ENCODE peak calls at places on chromosomes 4 and X, in five cellular contexts. J is lower leg skin; Z is activated CD4-positive, alpha-beta T cell treated with anti-CD3 and anti-CD28 coated beads, Interleukin-2, amount 10 ng/mL, durations not matched to agents 7 days and 5 days; W is AG10803; K is fibroblast of gingiva. V is an unnamed sample.

GRCh38 chr4:120664851-120665250 is 257.7 kb downstream of the PRDM5 start:
- DNase-seq in W (no peak), Z (no peak), K (no peak), J (no peak), V (no peak)

GRCh38 chr4:123631699-123632098 is 235.1 kb downstream of the SPRY1 start:
- DNase-seq in W (peak; percentile 28), Z (no peak), K (no peak), J (no peak), V (no peak)

GRCh38 chrX:31497086-31497485 is 425.2 kb upstream of the FTHL17 start:
- DNase-seq in K (peak; percentile 8), W (peak; percentile 29), Z (no peak), J (no peak), V (no peak)

GRCh38 chr4:53098681-53099121 is 236.6 kb downstream of the RASL11B start:
- DNase-seq in W (peak; percentile 77), Z (no peak), J (no peak), K (no peak), V (no peak)

GRCh38 chr4:111066447-111066846 is 443.6 kb upstream of the PITX2 start:
- DNase-seq in Z (no peak), W (peak; percentile 13), K (no peak), J (no peak), V (no peak)

GRCh38 chr4:84837751-84838150 is 128.7 kb downstream of the WDFY3 start:
- DNase-seq in J (no peak), K (no peak), Z (no peak), W (no peak), V (no peak)

GRCh38 chr4:5045099-5045498 is 6.2 kb upstream of the STK32B start:
- DNase-seq in Z (no peak), J (peak; percentile 41), W (peak; percentile 58), K (peak; percentile 21), V (no peak)

GRCh38 chr4:40557741-40558140 is 71.9 kb downstream of the RBM47 start:
- DNase-seq in J (no peak), Z (no peak), W (no peak), K (no peak), V (no peak)

GRCh38 chrX:68732906-68733493 is 85.5 kb downstream of the STARD8 start:
- DNase-seq in Z (peak; percentile 64), J (peak; percentile 18), K (peak; percentile 23), W (peak; percentile 47), V (no peak)

GRCh38 chr4:147727476-147728028 is 4.3 kb upstream of the ARHGAP10 start:
- DNase-seq in Z (no peak), W (peak; percentile 36), K (no peak), J (no peak), V (no peak)

GRCh38 chrX:69795702-69796101 is 179.8 kb downstream of the EDA start:
- DNase-seq in W (no peak), J (no peak), Z (no peak), K (no peak), V (no peak)

GRCh38 chr4:148286043-148286442 is 156.2 kb downstream of the NR3C2 start:
- DNase-seq in Z (no peak), W (no peak), J (no peak), K (no peak), V (no peak)

GRCh38 chrX:17553451-17553850 is 178.5 kb downstream of the NHS start:
- DNase-seq in Z (no peak), K (peak; percentile 45), J (no peak), W (peak; percentile 74), V (no peak)

GRCh38 chr4:6907658-6908191 is 1.9 kb upstream of the TBC1D14 start:
- DNase-seq in W (no peak), J (no peak), K (no peak), Z (no peak), V (no peak)

GRCh38 chr4:98377626-98378025 is 116.4 kb downstream of the RAP1GDS1 start:
- DNase-seq in W (peak; percentile 34), Z (no peak), K (peak; percentile 46), J (no peak), V (no peak)

GRCh38 chr4:26780524-26780923 is 80.1 kb upstream of the STIM2 start:
- DNase-seq in K (peak; percentile 84), Z (no peak), J (no peak), W (peak; percentile 43), V (no peak)

GRCh38 chrX:134604701-134605271 is 53.5 kb downstream of the PLAC1 start:
- DNase-seq in K (no peak), W (peak; percentile 47), J (no peak), Z (no peak), V (no peak)

GRCh38 chr4:111650553-111651183 is 494.6 kb upstream of the FAM241A start:
- DNase-seq in Z (no peak), K (no peak), J (no peak), W (no peak), V (no peak)

V was measured in breast epithelium.